ENCODE peak calls at places on chromosomes 2 and 18, in six cellular contexts. I is HCT116, Y is A549, S is IMR-90, W is tibial nerve, G is spleen. D is an unnamed sample.

GRCh38 chr2:238408615-238409340 is 17.9 kb upstream of the ASB1 start:
- DNase-seq in W (no peak), Y (no peak), S (no peak), G (no peak), I (no peak), D (no peak)

GRCh38 chr2:981258-981657 is 30.6 kb downstream of the SNTG2 start:
- DNase-seq in G (no peak), W (no peak), I (no peak), Y (no peak), S (no peak), D (no peak)

GRCh38 chr18:6525593-6525992 is 110.9 kb upstream of the L3MBTL4 start:
- DNase-seq in S (no peak), W (no peak), I (no peak), G (no peak), Y (no peak), D (no peak)

GRCh38 chr2:30408961-30409387 is 38.1 kb upstream of the LCLAT1 start:
- DNase-seq in I (no peak), S (peak), W (no peak), G (no peak), Y (no peak), D (no peak)

GRCh38 chr2:216372761-216373291 is 543 bp upstream of the MARCHF4 start:
- DNase-seq in G (no peak), W (no peak), Y (peak), I (no peak), S (peak), D (peak)

GRCh38 chr2:195694553-195694952 is 37.5 kb downstream of the SLC39A10 start:
- DNase-seq in I (no peak), G (no peak), Y (no peak), W (no peak), S (no peak), D (no peak)

GRCh38 chr2:41878726-41879366 is 169.0 kb upstream of the PKDCC start:
- DNase-seq in S (no peak), Y (no peak), W (no peak), G (no peak), I (no peak), D (no peak)

GRCh38 chr18:34358923-34359322 is 134.2 kb upstream of the NOL4 start:
- DNase-seq in G (no peak), W (no peak), I (no peak), S (no peak), Y (no peak), D (no peak)

GRCh38 chr2:113197347-113198047 is 23.7 kb downstream of the PSD4 start:
- DNase-seq in S (no peak), I (no peak), Y (no peak), G (peak), W (no peak), D (no peak)

GRCh38 chr2:161010503-161010902 is 149.7 kb upstream of the TANK start:
- DNase-seq in S (no peak), G (no peak), Y (no peak), W (no peak), I (no peak), D (no peak)

GRCh38 chr18:3982541-3982940 is 472.6 kb downstream of the DLGAP1 start:
- DNase-seq in W (no peak), S (peak), Y (no peak), G (no peak), I (no peak), D (no peak)

GRCh38 chr2:137255990-137256389 is 490.6 kb downstream of the THSD7B start:
- DNase-seq in S (no peak), I (no peak), W (no peak), G (no peak), Y (no peak), D (peak)

GRCh38 chr2:240293126-240293864 is 142.2 kb upstream of the GPC1 start:
- DNase-seq in S (no peak), I (no peak), G (peak), Y (no peak), W (no peak), D (no peak)

GRCh38 chr2:33437297-33437696 is 39.2 kb upstream of the RASGRP3 start:
- DNase-seq in G (no peak), I (no peak), S (peak), W (no peak), Y (no peak), D (peak)

GRCh38 chr2:240236217-240237111 is 96.0 kb upstream of the OTOS start:
- DNase-seq in I (no peak), S (no peak), G (peak), W (peak), Y (no peak), D (no peak)

GRCh38 chr2:136006658-136007057 is 21.2 kb upstream of the DARS1 start:
- DNase-seq in W (no peak), G (no peak), Y (no peak), I (no peak), S (peak), D (peak)

GRCh38 chr2:160434254-160434948 is 59.2 kb downstream of the RBMS1 start:
- DNase-seq in W (no peak), G (no peak), S (no peak), Y (no peak), I (no peak), D (no peak)

GRCh38 chr18:13809521-13810252 is 14.3 kb upstream of the MC5R start:
- DNase-seq in G (no peak), I (no peak), S (no peak), Y (no peak), W (no peak), D (no peak)

GRCh38 chr2:58081000-58081399 is 34.4 kb downstream of the VRK2 start:
- DNase-seq in I (no peak), Y (no peak), W (no peak), S (no peak), G (no peak), D (no peak)

GRCh38 chr2:33583194-33583938 is 15.7 kb downstream of the FAM98A start:
- DNase-seq in I (no peak), S (peak), W (no peak), Y (no peak), G (no peak), D (no peak)

GRCh38 chr2:175575346-175576258 is 394.1 kb upstream of the ATP5MC3 start:
- DNase-seq in I (no peak), W (no peak), S (no peak), Y (no peak), G (no peak), D (no peak)

GRCh38 chr2:236993799-236994198 is 91.9 kb upstream of the COPS8 start:
- DNase-seq in Y (no peak), I (no peak), G (no peak), S (no peak), W (no peak), D (no peak)

GRCh38 chr18:21454725-21455124 is 145.8 kb downstream of the ESCO1 start:
- DNase-seq in S (no peak), Y (no peak), I (no peak), W (no peak), G (no peak), D (no peak)

GRCh38 chr18:79942786-79943607 is 8.5 kb downstream of the SLC66A2 start:
- DNase-seq in W (no peak), Y (no peak), G (peak), S (no peak), I (no peak), D (no peak)

GRCh38 chr2:98093146-98093545 is 6.2 kb downstream of the VWA3B start:
- DNase-seq in S (no peak), I (no peak), W (no peak), Y (no peak), G (no peak), D (no peak)

GRCh38 chr2:64133828-64134227 is 10.4 kb downstream of the PELI1 start:
- DNase-seq in W (no peak), I (no peak), G (no peak), Y (no peak), S (peak), D (peak)

GRCh38 chr18:79764131-79764530 is 33.6 kb upstream of the KCNG2 start:
- DNase-seq in Y (no peak), I (no peak), G (peak), S (no peak), W (no peak), D (no peak)

GRCh38 chr18:65725421-65726050 is 25.3 kb upstream of the CDH7 start:
- DNase-seq in G (no peak), I (no peak), W (no peak), Y (no peak), S (no peak), D (no peak)

DNA sequence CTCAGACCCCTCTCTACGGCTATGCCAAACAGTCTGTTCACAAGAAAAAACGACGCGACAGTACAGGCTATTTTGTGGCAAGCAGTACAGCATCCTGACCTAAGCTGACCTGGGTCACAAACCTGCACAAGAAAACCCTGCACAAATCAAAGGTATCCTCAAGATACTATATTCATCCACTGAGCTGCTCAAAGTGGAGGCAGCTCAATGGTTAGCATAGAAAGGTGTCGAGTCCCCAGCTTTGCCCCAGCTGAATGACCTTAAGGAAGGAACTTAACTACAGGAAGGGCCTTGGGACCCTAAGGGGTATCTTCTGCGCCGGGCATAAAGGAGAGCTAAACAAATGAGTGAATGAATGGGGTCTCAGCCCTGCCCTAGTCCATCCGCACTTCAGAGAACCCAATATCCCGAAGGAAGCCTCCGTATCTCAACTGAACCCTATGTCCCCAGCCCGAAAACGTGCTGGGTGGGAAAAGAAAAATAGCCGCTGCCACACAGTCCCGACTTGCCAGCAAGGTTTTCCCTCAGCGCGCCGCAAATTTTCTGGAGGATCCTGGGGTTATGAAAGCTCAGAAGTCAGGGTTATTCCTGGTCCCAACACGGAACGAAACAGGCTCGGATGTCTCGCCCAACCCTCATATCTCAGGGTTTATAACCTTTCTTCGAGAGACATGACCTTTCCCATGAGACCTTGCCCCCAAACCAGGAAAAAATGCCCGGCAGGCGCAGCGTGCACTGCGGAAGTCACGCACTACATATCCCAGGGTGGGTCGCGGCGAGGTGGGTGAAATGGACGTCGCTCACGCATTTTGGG is at the start of gene FASTKD1:
- DNase-seq in I (peak), S (peak), G (peak), W (peak), Y (peak), D (peak)
- TF ChIP-seq POLR2A in I (peak), S (no peak), G (no peak), W (peak), Y (peak), D (peak)

DNA sequence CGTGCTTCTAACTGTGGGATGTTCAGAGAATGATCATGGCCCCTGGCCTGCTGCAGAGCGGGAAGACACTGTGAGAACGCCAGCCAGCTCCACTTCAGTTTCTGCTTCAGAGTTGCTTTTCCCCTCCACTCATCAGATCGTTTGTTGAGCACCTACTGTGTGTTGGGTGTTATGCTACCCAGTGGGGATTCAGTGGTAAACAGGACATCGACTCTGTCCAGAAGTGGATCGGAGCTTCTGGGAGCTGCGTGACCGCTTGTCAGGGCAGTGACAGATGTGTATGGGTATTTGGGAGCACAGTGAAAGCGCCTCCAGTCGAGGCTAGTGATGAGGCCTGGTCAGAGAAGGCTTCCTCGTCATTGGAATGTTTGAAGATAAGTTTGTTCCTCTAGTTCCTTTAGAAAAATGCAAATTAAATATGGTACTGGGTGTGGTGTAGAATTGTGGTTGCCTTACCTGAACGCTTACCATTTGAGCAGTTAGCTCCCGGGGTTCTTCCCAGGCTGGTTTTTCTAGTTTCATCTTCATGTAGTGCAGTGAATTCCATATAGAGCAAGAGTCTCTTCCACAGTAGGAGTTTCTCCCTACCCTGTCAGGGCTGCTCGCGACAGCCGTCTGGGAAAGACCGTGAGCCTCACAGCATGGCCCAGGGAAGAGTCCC is 2.8 kb downstream of the RAB12 start:
- DNase-seq in W (no peak), G (no peak), S (no peak), I (no peak), Y (no peak), D (no peak)
- TF ChIP-seq POLR2A in W (no peak), G (no peak), S (no peak), I (no peak), Y (no peak), D (no peak)

DNA sequence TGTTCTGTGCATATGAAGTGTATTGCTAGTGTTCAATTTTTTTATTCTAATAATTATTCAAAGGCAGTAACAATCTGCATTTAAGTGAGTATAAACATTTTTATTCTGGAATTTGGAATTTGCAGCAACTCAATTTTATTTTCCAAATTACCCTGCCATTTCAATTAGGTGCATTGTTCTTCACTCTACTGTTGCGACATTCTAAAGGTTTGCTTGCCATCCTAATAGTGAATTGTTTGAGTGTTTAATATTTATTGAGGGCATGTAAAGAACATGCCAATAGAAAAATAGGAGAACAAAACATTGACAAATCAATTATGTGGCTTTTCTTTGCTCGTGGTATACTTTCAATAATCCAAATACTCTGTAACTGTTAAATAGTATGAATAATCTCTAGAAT is 18.0 kb downstream of the MEIS1 start:
- DNase-seq in Y (no peak), I (no peak), G (no peak), W (no peak), S (no peak), D (no peak)
- TF ChIP-seq POLR2A in Y (no peak), I (no peak), G (no peak), W (no peak), S (no peak), D (no peak)

GRCh38 chr2:74441111-74441689 is 537 bp downstream of the RTKN start:
- DNase-seq in Y (no peak), G (peak), W (no peak), S (no peak), I (no peak), D (no peak)

GRCh38 chr2:74440005-74440377 is 1.7 kb downstream of the RTKN start:
- DNase-seq in Y (no peak), W (peak), G (peak), S (peak), I (no peak), D (peak)

GRCh38 chr2:74440378-74441110 is 1.2 kb downstream of the RTKN start:
- DNase-seq in G (peak), S (peak), Y (peak), W (peak), I (peak), D (peak)

GRCh38 chr2:74439373-74440004 is 2.2 kb downstream of the RTKN start:
- DNase-seq in I (no peak), S (no peak), W (no peak), G (peak), Y (no peak), D (no peak)

GRCh38 chr2:74441690-74442482 is at the start of gene RTKN:
- DNase-seq in Y (no peak), I (peak), S (no peak), W (peak), G (peak), D (no peak)
- TF ChIP-seq POLR2A in Y (no peak), I (no peak), S (no peak), W (no peak), G (no peak), D (no peak)

D was measured in H54.